ENCODE peak calls at places on chromosome 16, in four cellular contexts. D, J, O and X are unnamed samples.

GRCh38 chr16:84726670-84727467 is 27.1 kb downstream of the USP10 start:
- DNase-seq in D (peak; percentile 88), J (no peak), O (no peak), X (peak; percentile 86)

GRCh38 chr16:76246587-76246986 is 30.6 kb upstream of the CNTNAP4 start:
- DNase-seq in D (no peak), J (no peak), O (no peak), X (no peak)

GRCh38 chr16:75761111-75761510 is 34.8 kb upstream of the CPHXL start:
- DNase-seq in D (no peak), J (peak; percentile 3), O (no peak), X (no peak)

GRCh38 chr16:535446-536405 is 8.2 kb downstream of the CAPN15 start:
- DNase-seq in D (no peak), J (peak; percentile 77), O (peak; percentile 32), X (no peak)

GRCh38 chr16:51854401-51854951 is 692.5 kb downstream of the TOX3 start:
- DNase-seq in D (no peak), J (no peak), O (no peak), X (no peak)

GRCh38 chr16:27305342-27305741 is 8.4 kb upstream of the IL4R start:
- DNase-seq in D (peak; percentile 71), J (no peak), O (no peak), X (peak; percentile 64)

GRCh38 chr16:68935008-68935407 is 91.7 kb downstream of the TANGO6 start:
- DNase-seq in D (no peak), J (no peak), O (no peak), X (no peak)

GRCh38 chr16:89720520-89720858 is 209 bp downstream of the VPS9D1 start:
- DNase-seq in D (no peak), J (peak; percentile 21), O (no peak), X (no peak)

GRCh38 chr16:4649744-4650442 is 25.3 kb downstream of the MGRN1 start:
- DNase-seq in D (no peak), J (no peak), O (no peak), X (no peak)

GRCh38 chr16:11752856-11753255 is 10.2 kb upstream of the TXNDC11 start:
- DNase-seq in D (no peak), J (no peak), O (no peak), X (no peak)

GRCh38 chr16:72219282-72219681 is 47.3 kb upstream of the PMFBP1 start:
- DNase-seq in D (no peak), J (no peak), O (no peak), X (no peak)

GRCh38 chr16:77387810-77388209 is 47.0 kb downstream of the ADAMTS18 start:
- DNase-seq in D (no peak), J (no peak), O (no peak), X (no peak)

GRCh38 chr16:85449885-85450245 is 163.3 kb upstream of the GSE1 start:
- DNase-seq in D (no peak), J (no peak), O (no peak), X (no peak)

GRCh38 chr16:48946687-48947370 is 334.8 kb downstream of the CBLN1 start:
- DNase-seq in D (no peak), J (no peak), O (no peak), X (no peak)

GRCh38 chr16:88803264-88803987 is at the start of gene CDT1:
- DNase-seq in D (peak; percentile 56), J (peak; percentile 78), O (no peak), X (peak; percentile 55)

GRCh38 chr16:85369741-85370528 is 243.2 kb upstream of the GSE1 start:
- DNase-seq in D (no peak), J (peak; percentile 50), O (no peak), X (peak; percentile 25)

GRCh38 chr16:68719993-68720489 is 17.1 kb upstream of the CDH1 start:
- DNase-seq in D (no peak), J (no peak), O (no peak), X (no peak)